ENCODE peak calls at places on chromosome 1, in four cellular contexts. E is fibroblast of the aortic adventitia; F is CD8-positive, alpha-beta T cell; J is pancreas. K is an unnamed sample.

GRCh38 chr1:53665996-53666395 is 73.0 kb downstream of the GLIS1 start:
- DNase-seq in F (no peak), E (no peak), J (no peak), K (no peak)

GRCh38 chr1:24364605-24364974 is 45.4 kb downstream of the GRHL3 start:
- DNase-seq in E (no peak), J (no peak), F (no peak), K (no peak)

GRCh38 chr1:30715216-30715615 is 8.2 kb downstream of the MATN1 start:
- DNase-seq in F (no peak), E (no peak), J (no peak), K (no peak)

GRCh38 chr1:177517556-177517955 is 346.8 kb downstream of the BRINP2 start:
- DNase-seq in E (peak; percentile 36), F (no peak), J (no peak), K (peak; percentile 66)

GRCh38 chr1:222665964-222666363 is 46.3 kb downstream of the AIDA start:
- DNase-seq in F (no peak), E (no peak), J (no peak), K (peak; percentile 11)

GRCh38 chr1:10078494-10078893 is 45.7 kb downstream of the UBE4B start:
- DNase-seq in E (no peak), F (no peak), J (no peak), K (no peak)

GRCh38 chr1:37038079-37038702 is 3.9 kb upstream of the GRIK3 start:
- DNase-seq in E (no peak), F (no peak), J (no peak), K (peak; percentile 1)

GRCh38 chr1:15696956-15697521 is 12.9 kb downstream of the PLEKHM2 start:
- DNase-seq in F (peak; percentile 55), J (peak; percentile 22), E (peak; percentile 16), K (no peak)

GRCh38 chr1:10824821-10825540 is 28.5 kb upstream of the CASZ1 start:
- DNase-seq in F (no peak), E (peak; percentile 51), J (no peak), K (peak; percentile 39)

DNA sequence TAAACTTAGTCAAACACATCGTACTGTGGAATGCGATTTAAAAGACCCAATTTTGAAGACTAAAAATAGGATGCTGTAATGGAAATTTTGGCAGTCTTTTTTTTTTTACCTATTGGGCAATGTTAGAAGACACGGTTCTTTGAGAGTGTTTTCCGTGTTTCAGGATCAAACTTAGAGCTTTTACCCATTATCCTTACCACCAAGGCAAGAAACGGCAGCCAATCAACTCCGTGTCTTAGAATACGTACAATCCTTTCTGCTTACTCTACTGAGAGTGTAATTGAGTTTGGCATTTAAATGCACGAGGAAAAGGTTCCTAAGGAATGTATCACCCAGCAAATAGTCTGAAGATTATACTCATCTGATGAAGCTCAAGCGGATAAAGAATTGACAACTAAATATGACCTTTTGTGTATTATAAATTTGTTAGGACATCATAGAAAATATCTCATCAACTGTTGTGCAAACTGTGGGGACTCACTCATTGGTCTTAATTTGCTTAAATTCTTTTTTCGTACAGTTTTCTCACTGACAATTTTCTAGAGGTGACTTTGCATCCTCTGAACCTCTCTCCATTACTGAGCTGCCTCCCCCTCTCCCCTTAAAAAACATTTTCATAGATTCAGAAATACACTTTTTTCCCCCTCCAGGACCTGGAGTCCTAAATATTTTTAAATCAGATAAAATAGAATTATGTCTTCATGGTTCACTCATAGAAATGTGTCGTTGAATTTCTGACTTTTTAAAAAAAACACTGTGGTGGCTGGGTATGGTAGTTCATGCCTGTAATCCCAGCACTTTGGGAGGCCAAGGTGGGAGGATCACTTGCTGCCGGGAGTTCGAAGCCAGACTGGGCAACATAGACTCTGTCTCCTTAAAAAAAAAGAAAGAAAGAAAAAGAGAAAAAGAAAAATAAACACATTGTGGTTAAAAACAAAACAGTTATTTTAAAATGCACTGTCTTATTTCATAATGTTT is 1.3 kb downstream of the CNST start:
- DNase-seq in E (peak; percentile 87), J (no peak), F (no peak), K (peak; percentile 94)
- TF ChIP-seq CTCF in E (no peak), J (no peak), F (no peak), K (no peak)

DNA sequence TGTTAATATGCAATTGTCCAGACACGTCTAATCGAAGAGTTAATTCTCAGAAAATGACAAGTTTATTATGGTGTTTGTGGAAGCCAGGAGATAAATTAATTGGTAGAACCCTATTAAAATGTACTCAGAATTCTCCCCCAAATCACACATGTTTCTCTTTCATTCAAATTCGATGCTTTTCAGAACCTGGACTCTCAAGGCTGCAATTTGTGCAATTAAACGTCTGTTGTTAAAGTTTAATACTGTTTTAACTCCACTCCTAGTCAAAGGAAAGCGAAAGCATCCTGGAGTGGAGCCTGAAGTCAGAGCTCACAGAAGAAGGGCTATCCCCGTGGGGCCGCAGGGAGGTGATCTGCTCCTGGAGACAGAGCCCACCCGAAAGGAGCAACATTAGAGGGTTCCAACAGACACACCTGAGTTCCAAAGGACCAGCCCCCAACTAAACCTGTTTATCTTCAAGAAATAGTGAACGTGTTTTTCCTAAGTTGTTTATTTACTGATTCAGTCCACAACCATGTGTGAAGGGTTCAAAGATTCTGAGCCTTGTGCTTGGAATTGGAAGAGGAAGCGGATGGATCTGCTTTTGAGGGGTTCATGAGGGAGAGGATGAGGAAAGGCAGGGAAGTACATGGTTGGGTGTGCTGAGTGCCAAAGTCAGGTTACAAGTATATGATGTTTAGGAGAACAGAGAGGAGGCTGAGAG is 68.0 kb upstream of the AKT3 start:
- DNase-seq in J (no peak), F (no peak), E (peak; percentile 37), K (peak; percentile 22)
- H3K4me3 ChIP-seq in J (peak overlapping the region; percentile 37), F (peak overlapping the region; percentile 63), E (peak overlapping the region; percentile 74), K (peak overlapping the region; percentile 72)

GRCh38 chr1:85027242-85027983 is 20.9 kb downstream of the MCOLN3 start:
- DNase-seq in J (no peak), E (peak; percentile 41), F (peak; percentile 61), K (peak; percentile 43)
- TF ChIP-seq CTCF in J (no peak), E (no peak), F (peak; percentile 30), K (peak; percentile 41)

DNA sequence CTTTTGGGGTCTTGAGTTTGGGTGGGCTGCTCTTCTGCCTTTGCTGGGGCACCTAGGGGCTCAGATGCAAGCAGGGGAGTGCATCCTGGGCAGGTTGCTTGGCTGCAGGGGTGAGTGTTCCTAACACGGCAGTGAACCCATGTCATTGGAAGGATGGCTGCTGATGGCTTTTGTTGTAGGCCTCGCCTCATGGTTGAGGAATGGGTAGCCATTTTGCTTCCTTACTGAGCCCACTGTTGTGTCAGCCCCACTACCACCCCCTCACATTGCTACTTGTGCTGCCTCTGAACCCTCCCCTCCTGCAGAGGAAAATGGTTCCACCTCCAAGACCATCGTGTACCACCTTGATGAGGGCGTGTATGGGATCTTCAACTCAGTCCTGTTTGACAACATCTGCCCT is 16.8 kb downstream of the AZIN2 start:
- DNase-seq in E (no peak), F (no peak), J (no peak), K (no peak)
- H3K4me3 ChIP-seq in E (no peak overlapping the region), F (no peak overlapping the region), J (no peak overlapping the region), K (no peak overlapping the region)

DNA sequence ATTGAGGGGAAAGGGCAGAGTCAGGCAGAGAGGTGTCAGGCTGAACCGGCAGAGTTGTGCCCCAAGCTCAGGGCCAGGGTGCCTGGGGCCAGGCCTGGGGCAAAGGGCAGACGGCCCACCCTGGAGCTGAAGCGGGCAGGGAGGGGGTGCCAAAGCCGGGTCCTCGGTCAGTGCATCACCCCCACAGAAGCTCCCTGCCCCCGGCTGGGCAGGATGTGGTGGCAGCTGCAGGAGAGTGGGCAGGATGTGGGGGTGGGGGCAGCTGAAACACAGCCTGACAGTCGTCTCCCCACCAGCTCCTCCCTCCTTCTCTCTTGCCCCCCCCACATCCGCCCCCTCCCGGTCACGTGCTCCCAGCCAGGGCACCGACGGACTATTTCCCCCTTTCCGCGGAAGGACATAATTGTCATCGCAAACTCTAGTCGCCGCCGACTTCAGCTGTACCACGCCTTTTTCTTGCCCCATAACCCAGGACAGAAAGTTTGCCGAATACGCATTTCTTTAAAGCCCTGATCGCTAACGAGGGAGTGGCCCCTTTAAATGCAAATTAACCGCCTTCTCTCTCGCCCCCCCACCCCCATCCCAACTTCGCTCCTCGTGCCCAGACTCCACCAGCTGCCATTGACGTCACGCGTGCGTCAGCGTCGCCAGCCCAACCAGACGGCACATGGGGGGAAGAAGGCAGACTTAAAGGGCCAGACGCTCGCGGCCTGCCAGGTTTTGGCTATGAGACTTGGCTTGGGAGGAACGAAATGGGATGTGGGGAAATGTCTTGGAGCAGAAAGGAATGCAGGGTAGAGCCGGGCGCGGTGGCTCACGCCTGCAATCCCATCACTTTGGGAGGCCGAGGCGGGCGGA is 4.5 kb upstream of the MEF2D start:
- DNase-seq in J (peak; percentile 99), F (peak; percentile 98), E (peak; percentile 100), K (peak; percentile 100)
- TF ChIP-seq CTCF in J (no peak), F (no peak), E (no peak), K (no peak)